ENCODE peak calls at places on chromosomes 12 and 14, in ten cellular contexts. Q is stimulated activated CD8-positive, alpha-beta memory T cell treated with anti-CD3 and anti-CD28 coated beads, Interleukin-7, amount 100 ng/mL, for 4 hours; V is glutamatergic neuron; C is HTR-8/SVneo; F is fibroblast of gingiva; I is occipital lobe; R is iris pigment epithelial cell; B is kidney tubule cell; D is right lobe of liver; P is mucosa of descending colon. U is an unnamed sample.

GRCh38 chr12:28088566-28089277 is 101.5 kb upstream of the CCDC91 start:
- DNase-seq in B (no peak), V (no peak), R (no peak), I (no peak), Q (no peak), C (no peak), P (no peak), F (peak), D (no peak), U (no peak)

GRCh38 chr14:52078721-52079120 is 9.9 kb upstream of the NID2 start:
- DNase-seq in Q (no peak), C (no peak), F (no peak), R (no peak), D (no peak), B (no peak), V (no peak), I (no peak), P (no peak), U (no peak)

GRCh38 chr12:125092872-125093680 is 27.8 kb downstream of the AACS start:
- DNase-seq in P (peak), R (peak), C (no peak), I (peak), F (no peak), V (peak), D (no peak), B (peak), Q (no peak), U (peak)

GRCh38 chr14:100297320-100298300 is 8.6 kb downstream of the SLC25A29 start:
- DNase-seq in P (peak), C (no peak), I (peak), V (peak), R (peak), D (no peak), B (peak), F (peak), Q (no peak), U (peak)

GRCh38 chr14:90513151-90514014 is 116.6 kb downstream of the CALM1 start:
- DNase-seq in P (peak), Q (no peak), R (no peak), F (no peak), I (peak), B (peak), V (peak), C (no peak), D (no peak), U (peak)

GRCh38 chr12:110790301-110790700 is 47.6 kb upstream of the PPP1CC start:
- DNase-seq in C (no peak), F (peak), R (peak), D (no peak), V (no peak), I (no peak), Q (no peak), B (no peak), P (no peak), U (no peak)

GRCh38 chr12:65334534-65334933 is 56.1 kb downstream of the MSRB3 start:
- DNase-seq in D (no peak), V (no peak), I (no peak), P (no peak), R (no peak), C (no peak), Q (no peak), B (no peak), F (peak), U (no peak)

GRCh38 chr14:79605863-79606262 is 605.4 kb downstream of the DIO2 start:
- DNase-seq in C (no peak), I (no peak), D (no peak), R (no peak), V (no peak), P (no peak), B (no peak), F (no peak), Q (no peak), U (peak)

GRCh38 chr12:108432423-108432822 is 82.7 kb upstream of the FICD start:
- DNase-seq in Q (no peak), F (no peak), D (no peak), P (no peak), C (no peak), R (no peak), B (no peak), V (no peak), I (no peak), U (no peak)

GRCh38 chr14:39324097-39324496 is 90.4 kb downstream of the MIA2 start:
- DNase-seq in P (no peak), Q (no peak), C (no peak), D (no peak), F (no peak), B (no peak), R (no peak), V (no peak), I (no peak), U (no peak)

U was measured in Ammon's horn.